ENCODE peak calls at places on chromosomes 3 and 15, in six cellular contexts. W is foreskin keratinocyte; Y is effector memory CD4-positive, alpha-beta T cell; D is adrenal gland; V is stimulated activated CD4-positive, alpha-beta T cell treated with anti-CD3 and anti-CD28 coated beads, Interleukin-2, amount 100 ng/mL, for 48 hours; Z is MCF 10A. X is an unnamed sample.

GRCh38 chr3:17801131-17801530 is 58.7 kb upstream of the TBC1D5 start:
- DNase-seq in Y (no peak), D (no peak), W (no peak), V (no peak), Z (no peak), X (no peak)

GRCh38 chr3:119810018-119810435 is 28.1 kb downstream of the NR1I2 start:
- DNase-seq in Y (no peak), Z (no peak), V (peak), D (peak), W (peak), X (no peak)

GRCh38 chr3:66236281-66236680 is 15.5 kb downstream of the SLC25A26 start:
- DNase-seq in Z (peak), D (no peak), V (no peak), W (no peak), Y (no peak), X (no peak)

GRCh38 chr3:45127130-45127822 is 18.9 kb downstream of the CDCP1 start:
- DNase-seq in Y (no peak), V (no peak), Z (peak), D (no peak), W (peak), X (no peak)

GRCh38 chr15:78307977-78308376 is 8.6 kb upstream of the SKIC8 start:
- DNase-seq in V (no peak), D (no peak), Z (no peak), W (no peak), Y (no peak), X (no peak)

GRCh38 chr3:155702745-155703581 is 41.9 kb downstream of the PLCH1 start:
- DNase-seq in Z (no peak), V (no peak), D (no peak), W (no peak), Y (no peak), X (no peak)

GRCh38 chr3:49602877-49603411 is 48.7 kb downstream of the BSN start:
- DNase-seq in W (peak), Z (peak), V (peak), Y (peak), D (no peak), X (no peak)

GRCh38 chr3:63753567-63753966 is 65.5 kb upstream of the C3orf49 start:
- DNase-seq in V (no peak), D (no peak), Y (no peak), W (peak), Z (peak), X (no peak)

GRCh38 chr3:56361731-56362130 is 106.5 kb downstream of the ERC2 start:
- DNase-seq in Y (no peak), Z (peak), D (no peak), W (peak), V (no peak), X (no peak)

GRCh38 chr3:65006300-65006739 is 318.5 kb upstream of the ADAMTS9 start:
- DNase-seq in D (no peak), W (peak), Y (no peak), Z (peak), V (no peak), X (no peak)

GRCh38 chr15:95024388-95024787 is 793.0 kb downstream of the MCTP2 start:
- DNase-seq in D (no peak), Y (no peak), V (no peak), Z (peak), W (peak), X (no peak)

GRCh38 chr15:29270169-29270955 is 740 bp upstream of the NSMCE3 start:
- DNase-seq in Z (no peak), Y (no peak), D (peak), W (peak), V (no peak), X (peak)

GRCh38 chr3:101943028-101943427 is 93.7 kb downstream of the NFKBIZ start:
- DNase-seq in V (no peak), W (no peak), D (no peak), Y (no peak), Z (no peak), X (no peak)

GRCh38 chr15:31265871-31266711 is 60.5 kb upstream of the KLF13 start:
- DNase-seq in V (peak), Z (no peak), D (peak), W (no peak), Y (peak), X (peak)

GRCh38 chr15:90184119-90184785 is 16.9 kb upstream of the SEMA4B start:
- DNase-seq in V (peak), Y (no peak), W (peak), D (peak), Z (peak), X (no peak)

GRCh38 chr15:77797270-77797669 is 164.6 kb upstream of the LINGO1 start:
- DNase-seq in Y (no peak), W (no peak), D (no peak), Z (no peak), V (no peak), X (peak)

GRCh38 chr15:29669823-29670222 is 152.4 kb downstream of the TJP1 start:
- DNase-seq in W (peak), Z (peak), V (no peak), Y (no peak), D (no peak), X (no peak)

X was measured in DND-41.